ENCODE peak calls at places on chromosomes 3 and 15, in ten cellular contexts. K is cardiac fibroblast; T is astrocyte of the spinal cord; X is naive thymus-derived CD4-positive, alpha-beta T cell; J is HL-60; H is CD8-positive, alpha-beta T cell; R is tibial nerve; S is adipocyte; A is skeletal muscle cell; U is BE2C. M is an unnamed sample.
A peak's percentile ranks its signal among the peaks of the same experiment; 100 is the strongest.

GRCh38 chr3:116000315-116000714 is 377.0 kb downstream of the GAP43 start:
- DNase-seq in K (peak; percentile 97), T (peak; percentile 94), X (no peak), J (no peak), H (no peak), R (no peak), S (peak; percentile 66), A (peak; percentile 96), U (peak; percentile 26), M (no peak)

GRCh38 chr3:29642393-29643033 is 361.6 kb downstream of the RBMS3 start:
- DNase-seq in K (peak; percentile 80), T (peak; percentile 84), X (no peak), J (no peak), H (no peak), R (no peak), S (peak; percentile 57), A (peak; percentile 64), U (peak; percentile 68), M (no peak)

GRCh38 chr3:62567097-62568021 is 194.0 kb upstream of the FEZF2 start:
- DNase-seq in K (peak; percentile 87), T (peak; percentile 66), X (no peak), J (no peak), H (no peak), R (no peak), S (peak; percentile 71), A (peak; percentile 69), U (no peak), M (no peak)

GRCh38 chr3:136932518-136932917 is 25.3 kb upstream of the IL20RB start:
- DNase-seq in K (peak; percentile 73), T (no peak), X (no peak), J (no peak), H (no peak), R (no peak), S (peak; percentile 35), A (no peak), U (no peak), M (no peak)

GRCh38 chr3:41272667-41273066 is 73.4 kb downstream of the CTNNB1 start:
- DNase-seq in K (no peak), T (no peak), X (no peak), J (no peak), H (no peak), R (no peak), S (no peak), A (no peak), U (no peak), M (no peak)

GRCh38 chr3:167032267-167032876 is 347.7 kb downstream of the ZBBX start:
- DNase-seq in K (peak; percentile 74), T (peak; percentile 71), X (no peak), J (peak; percentile 35), H (no peak), R (no peak), S (peak; percentile 60), A (peak; percentile 22), U (peak; percentile 14), M (peak; percentile 39)

GRCh38 chr3:170523248-170523647 is 62.6 kb downstream of the SLC7A14 start:
- DNase-seq in K (peak; percentile 52), T (peak; percentile 52), X (no peak), J (no peak), H (no peak), R (no peak), S (peak; percentile 40), A (peak; percentile 41), U (no peak), M (no peak)

GRCh38 chr15:89377842-89378698 is 43.4 kb upstream of the POLG start:
- DNase-seq in K (no peak), T (no peak), X (no peak), J (no peak), H (peak; percentile 39), R (no peak), S (peak; percentile 17), A (no peak), U (no peak), M (no peak)

GRCh38 chr3:53201190-53201504 is 40.1 kb downstream of the PRKCD start:
- DNase-seq in K (no peak), T (no peak), X (no peak), J (no peak), H (no peak), R (no peak), S (no peak), A (no peak), U (no peak), M (no peak)

GRCh38 chr3:54931182-54931581 is 3.3 kb upstream of the LRTM1 start:
- DNase-seq in K (no peak), T (no peak), X (no peak), J (no peak), H (no peak), R (no peak), S (no peak), A (no peak), U (no peak), M (no peak)

GRCh38 chr15:65580287-65580686 is 30.6 kb downstream of the INTS14 start:
- DNase-seq in K (peak; percentile 73), T (peak; percentile 81), X (no peak), J (no peak), H (no peak), R (no peak), S (peak; percentile 56), A (peak; percentile 36), U (no peak), M (no peak)

GRCh38 chr3:13269711-13270378 is 150.3 kb downstream of the NUP210 start:
- DNase-seq in K (no peak), T (no peak), X (no peak), J (no peak), H (no peak), R (no peak), S (no peak), A (no peak), U (no peak), M (no peak)

GRCh38 chr3:126540342-126540849 is 16.4 kb downstream of the CHST13 start:
- DNase-seq in K (peak; percentile 92), T (peak; percentile 86), X (no peak), J (peak; percentile 85), H (no peak), R (peak; percentile 10), S (peak; percentile 90), A (peak; percentile 80), U (no peak), M (peak; percentile 14)

GRCh38 chr3:130789678-130790340 is 43.2 kb upstream of the PIK3R4 start:
- DNase-seq in K (no peak), T (no peak), X (no peak), J (no peak), H (no peak), R (no peak), S (no peak), A (no peak), U (no peak), M (no peak)

GRCh38 chr3:188458761-188459160 is 304.8 kb downstream of the LPP start:
- DNase-seq in K (no peak), T (peak; percentile 46), X (no peak), J (no peak), H (no peak), R (no peak), S (no peak), A (no peak), U (no peak), M (no peak)

GRCh38 chr3:114356084-114357009 is 62.5 kb downstream of the TIGIT start:
- DNase-seq in K (no peak), T (no peak), X (no peak), J (no peak), H (no peak), R (no peak), S (no peak), A (no peak), U (no peak), M (no peak)

DNA sequence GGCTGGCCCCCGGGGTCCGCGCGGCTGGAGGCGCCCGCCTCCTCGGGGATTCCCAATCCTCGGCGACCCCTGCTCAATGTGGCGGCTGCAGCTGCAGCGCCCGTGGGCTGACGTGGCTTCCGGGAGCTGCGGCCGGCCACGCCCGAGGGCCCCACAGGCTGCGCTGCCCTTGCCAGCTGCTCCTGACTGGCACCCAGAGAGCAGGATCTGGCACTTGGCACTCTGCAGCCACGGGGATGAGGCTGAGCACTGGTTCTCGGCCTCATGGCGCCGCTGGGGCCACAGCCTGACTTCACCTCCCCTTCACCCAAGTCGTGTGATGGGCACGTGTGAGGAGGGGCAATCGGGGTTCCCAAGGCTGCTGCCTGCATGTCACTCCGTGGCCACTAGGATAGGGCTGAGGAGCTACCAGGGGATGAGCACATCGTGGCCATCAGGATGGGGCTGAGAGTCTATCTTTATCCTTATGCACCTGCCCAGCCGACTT is 267.8 kb upstream of the FRG2C start:
- DNase-seq in K (no peak), T (no peak), X (no peak), J (no peak), H (no peak), R (no peak), S (peak; percentile 13), A (no peak), U (no peak), M (no peak)
- H3K4me3 ChIP-seq in K (no peak overlapping the region), T (no peak overlapping the region), X (no peak overlapping the region), J (no peak overlapping the region), H (no peak overlapping the region), R (no peak overlapping the region), S (peak overlapping the region; percentile 44), A (no peak overlapping the region), U (no peak overlapping the region), M (no peak overlapping the region)

DNA sequence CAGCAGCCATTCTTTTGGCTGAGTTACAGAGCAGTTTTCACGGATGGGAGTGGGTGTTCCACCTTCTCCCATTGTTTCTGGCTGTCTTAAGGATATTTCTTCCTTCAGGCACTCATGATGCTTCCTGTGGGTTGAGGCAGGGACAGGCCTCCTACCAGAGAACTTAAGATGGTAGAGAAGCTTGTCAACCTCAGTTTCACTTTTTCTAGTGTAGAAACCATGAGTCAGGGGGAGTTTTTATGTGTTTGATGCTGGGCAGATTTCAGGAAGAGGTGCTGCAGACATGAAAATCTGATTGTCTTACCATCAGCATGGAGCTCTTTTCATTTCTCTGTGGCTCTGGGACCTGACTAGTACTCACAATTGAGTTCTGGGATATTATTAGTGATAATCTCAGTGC is 48.7 kb upstream of the VEPH1 start:
- DNase-seq in K (no peak), T (no peak), X (no peak), J (no peak), H (no peak), R (no peak), S (no peak), A (no peak), U (no peak), M (no peak)
- H3K4me3 ChIP-seq in K (no peak overlapping the region), T (no peak overlapping the region), X (no peak overlapping the region), J (no peak overlapping the region), H (no peak overlapping the region), R (no peak overlapping the region), S (no peak overlapping the region), A (no peak overlapping the region), U (no peak overlapping the region), M (no peak overlapping the region)

GRCh38 chr3:108589998-108590323 is 439 bp downstream of the DZIP3 start:
- DNase-seq in K (no peak), T (no peak), X (no peak), J (no peak), H (no peak), R (no peak), S (no peak), A (no peak), U (no peak), M (no peak)
- H3K4me3 ChIP-seq in K (peak overlapping the region; percentile 86), T (peak overlapping the region; percentile 74), X (peak overlapping the region; percentile 87), J (peak overlapping the region; percentile 92), H (peak overlapping the region; percentile 90), R (peak overlapping the region; percentile 87), S (peak overlapping the region; percentile 96), A (peak overlapping the region; percentile 83), U (peak overlapping the region; percentile 90), M (peak overlapping the region; percentile 92)

DNA sequence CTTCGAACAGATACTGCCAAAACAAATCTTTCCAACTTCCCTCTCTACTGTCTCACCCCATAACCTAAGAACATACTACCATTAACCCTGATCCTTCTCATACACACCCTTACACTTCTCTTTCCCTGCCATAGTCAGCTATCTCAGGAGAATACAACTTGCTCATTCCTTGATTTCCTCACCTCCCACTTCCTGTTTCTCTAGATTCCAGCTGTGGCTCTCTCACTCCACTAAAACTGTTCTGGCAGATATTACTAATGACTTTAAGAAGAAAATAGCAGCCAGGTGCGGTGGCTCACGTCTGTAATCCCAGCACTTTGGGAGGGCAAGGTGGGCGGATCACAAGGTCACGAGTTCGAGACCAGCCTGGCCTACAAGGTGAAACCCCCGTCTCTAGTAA is 4.6 kb downstream of the LSG1 start:
- DNase-seq in K (peak; percentile 63), T (no peak), X (no peak), J (no peak), H (no peak), R (no peak), S (no peak), A (no peak), U (no peak), M (no peak)
- H3K4me3 ChIP-seq in K (no peak overlapping the region), T (no peak overlapping the region), X (no peak overlapping the region), J (no peak overlapping the region), H (no peak overlapping the region), R (no peak overlapping the region), S (no peak overlapping the region), A (no peak overlapping the region), U (no peak overlapping the region), M (no peak overlapping the region)

M was measured in Jurkat, Clone E6-1.